ENCODE peak calls at places on chromosomes 16 and 17, in seven cellular contexts. W is suprapubic skin; B is CD8-positive, alpha-beta memory T cell; C is HepG2; Y is A549; S is colonic mucosa; G is heart right ventricle. E is an unnamed sample.

GRCh38 chr17:7258731-7259554 is 3.3 kb downstream of the CLDN7 start:
- DNase-seq in C (peak; percentile 78), Y (no peak), S (peak; percentile 86), G (no peak), B (no peak), W (no peak), E (no peak)

GRCh38 chr17:63162406-63163157 is 196.5 kb downstream of the TANC2 start:
- DNase-seq in B (no peak), S (no peak), G (no peak), Y (no peak), C (no peak), W (no peak), E (no peak)

GRCh38 chr17:39635614-39636176 is 1.2 kb upstream of the STARD3 start:
- DNase-seq in Y (no peak), G (no peak), S (no peak), W (no peak), C (no peak), B (no peak), E (no peak)

GRCh38 chr16:57039148-57039812 is 49.9 kb downstream of the NLRC5 start:
- DNase-seq in C (no peak), B (peak; percentile 67), Y (no peak), W (no peak), G (no peak), S (no peak), E (no peak)

GRCh38 chr16:56930516-56931252 is 1.3 kb upstream of the HERPUD1 start:
- DNase-seq in W (no peak), S (peak; percentile 35), G (no peak), B (no peak), C (no peak), Y (no peak), E (no peak)

GRCh38 chr16:31664683-31665482 is 137.2 kb downstream of the AHSP start:
- DNase-seq in G (no peak), W (no peak), S (no peak), Y (no peak), C (no peak), B (no peak), E (no peak)

GRCh38 chr17:43900183-43900857 is 7.0 kb downstream of the MPP2 start:
- DNase-seq in B (peak; percentile 77), C (peak; percentile 63), W (peak; percentile 94), Y (peak; percentile 100), S (peak; percentile 85), G (peak; percentile 91), E (peak; percentile 86)

GRCh38 chr16:13453938-13454553 is 465.9 kb upstream of the ERCC4 start:
- DNase-seq in S (peak; percentile 20), G (no peak), Y (peak; percentile 14), W (no peak), C (peak; percentile 38), B (peak; percentile 1), E (no peak)

GRCh38 chr17:29069526-29070041 is 26.6 kb downstream of the PIPOX start:
- DNase-seq in S (no peak), W (no peak), G (no peak), Y (no peak), B (no peak), C (no peak), E (peak; percentile 75)

GRCh38 chr16:63201851-63202250 is 1165.6 kb upstream of the CDH8 start:
- DNase-seq in C (no peak), S (no peak), Y (no peak), G (no peak), W (no peak), B (no peak), E (no peak)

GRCh38 chr16:75550211-75550662 is 5.8 kb downstream of the TMEM231 start:
- DNase-seq in S (peak; percentile 85), C (peak; percentile 58), Y (peak; percentile 49), W (no peak), B (no peak), G (no peak), E (no peak)

GRCh38 chr17:3043737-3044365 is 19.6 kb downstream of the OR1D5 start:
- DNase-seq in S (peak; percentile 51), B (no peak), W (no peak), G (no peak), Y (no peak), C (peak; percentile 15), E (no peak)

GRCh38 chr17:63446981-63447687 is 1.0 kb upstream of the CYB561 start:
- DNase-seq in C (no peak), G (no peak), W (no peak), B (peak; percentile 41), Y (no peak), S (peak; percentile 58), E (no peak)

GRCh38 chr17:9529033-9529748 is 46.4 kb downstream of the STX8 start:
- DNase-seq in G (no peak), C (peak; percentile 7), Y (peak; percentile 21), W (no peak), B (no peak), S (no peak), E (no peak)

GRCh38 chr16:75931043-75931442 is 204.8 kb upstream of the CPHXL start:
- DNase-seq in C (no peak), B (no peak), W (no peak), G (no peak), Y (no peak), S (no peak), E (no peak)

GRCh38 chr16:5206331-5206990 is 108.9 kb upstream of the EEF2KMT start:
- DNase-seq in B (no peak), G (no peak), Y (no peak), W (no peak), C (no peak), S (no peak), E (no peak)

DNA sequence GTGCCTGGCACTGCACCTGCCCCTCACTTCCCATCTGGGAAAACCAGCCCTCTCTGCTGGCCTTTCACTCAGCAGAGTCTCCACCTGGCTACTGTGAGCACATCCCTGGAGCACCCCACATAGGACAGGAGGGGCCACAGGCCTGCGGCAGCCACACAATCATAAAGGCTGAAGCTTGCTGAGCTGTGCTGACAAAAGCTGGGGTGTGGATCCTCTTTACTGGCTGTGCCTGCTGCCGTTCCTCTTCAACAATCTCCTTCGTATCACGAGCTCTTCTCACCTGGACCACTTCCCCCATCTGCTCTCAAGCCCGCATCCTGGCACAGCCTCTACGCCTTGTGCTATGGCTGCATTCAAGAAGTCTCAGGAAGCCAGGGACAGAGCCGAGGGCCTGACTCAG is 86.1 kb downstream of the ZNF778 start:
- DNase-seq in Y (no peak), G (no peak), W (no peak), S (no peak), B (no peak), C (no peak), E (no peak)
- H3K27ac ChIP-seq in Y (peak overlapping the region; percentile 96), G (no peak overlapping the region), W (no peak overlapping the region), S (no peak overlapping the region), B (no peak overlapping the region), C (no peak overlapping the region), E (peak overlapping the region; percentile 80)

GRCh38 chr16:27325736-27326135 is 12.0 kb downstream of the IL4R start:
- DNase-seq in Y (no peak), W (peak; percentile 54), G (no peak), C (no peak), B (no peak), S (no peak), E (no peak)

GRCh38 chr16:27326251-27326650 is 12.5 kb downstream of the IL4R start:
- DNase-seq in W (peak; percentile 55), S (no peak), G (no peak), B (no peak), C (no peak), Y (no peak), E (no peak)

GRCh38 chr16:27322858-27323780 is 9.3 kb downstream of the IL4R start:
- DNase-seq in G (no peak), W (peak; percentile 57), S (peak; percentile 88), B (no peak), Y (no peak), C (peak; percentile 89), E (no peak)

GRCh38 chr16:27324851-27325301 is 11.1 kb downstream of the IL4R start:
- DNase-seq in B (no peak), G (no peak), S (no peak), W (peak; percentile 73), Y (no peak), C (no peak), E (peak; percentile 29)

DNA sequence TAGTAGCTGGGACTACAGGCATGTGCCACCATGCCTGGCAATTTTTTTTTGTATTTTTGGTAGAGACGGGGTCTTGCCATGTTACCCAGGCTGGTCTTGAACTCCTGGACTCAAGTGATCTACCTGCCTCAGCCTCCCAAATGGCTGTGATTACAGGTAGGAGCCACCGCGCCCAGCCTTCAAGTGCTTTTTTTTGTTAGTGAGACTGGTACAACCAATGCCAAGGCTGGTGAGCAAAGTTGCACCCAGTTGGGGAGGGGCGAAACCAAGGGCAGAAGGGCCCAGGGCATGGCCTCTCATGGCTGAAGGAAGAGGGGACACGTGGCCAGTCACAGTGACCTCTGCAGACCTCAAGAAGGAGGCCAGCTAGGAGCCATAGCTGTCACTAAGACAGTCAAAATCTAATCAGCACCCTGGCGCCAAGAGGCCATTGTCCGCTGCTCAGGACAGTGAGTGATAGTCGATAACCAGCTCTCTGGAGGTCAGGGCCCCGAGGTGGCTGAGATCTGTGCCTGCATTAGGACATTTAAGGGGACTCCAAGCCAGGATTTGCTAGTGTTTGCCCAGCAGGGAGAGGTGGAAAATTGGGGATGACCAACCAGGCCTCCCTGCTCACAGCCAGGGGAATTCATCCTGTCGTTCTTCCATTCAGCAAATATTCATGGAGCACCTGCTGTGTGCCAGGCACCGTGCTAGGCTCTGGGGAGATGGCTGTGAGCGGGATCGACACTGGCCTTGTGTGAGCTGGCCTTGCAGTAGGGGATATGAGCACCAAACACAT is 10.2 kb downstream of the IL4R start:
- DNase-seq in C (no peak), Y (no peak), S (no peak), B (no peak), G (no peak), W (peak; percentile 59), E (no peak)
- H3K27ac ChIP-seq in C (no peak overlapping the region), Y (no peak overlapping the region), S (peak overlapping the region; percentile 85), B (no peak overlapping the region), G (no peak overlapping the region), W (peak overlapping the region; percentile 5), E (no peak overlapping the region)

GRCh38 chr16:23367564-23367963 is 65.5 kb downstream of the SCNN1B start:
- DNase-seq in C (no peak), S (no peak), B (no peak), W (no peak), Y (no peak), G (no peak), E (no peak)

GRCh38 chr16:23365602-23366240 is 63.6 kb downstream of the SCNN1B start:
- DNase-seq in S (no peak), B (no peak), G (no peak), W (no peak), Y (no peak), C (no peak), E (no peak)

GRCh38 chr16:23369416-23369815 is 67.3 kb downstream of the SCNN1B start:
- DNase-seq in B (no peak), Y (no peak), S (no peak), W (no peak), G (no peak), C (no peak), E (no peak)

GRCh38 chr16:23367988-23368387 is 65.9 kb downstream of the SCNN1B start:
- DNase-seq in S (no peak), B (no peak), G (no peak), C (no peak), W (no peak), Y (no peak), E (no peak)

GRCh38 chr16:23368469-23368868 is 66.4 kb downstream of the SCNN1B start:
- DNase-seq in W (no peak), Y (no peak), S (no peak), B (no peak), C (no peak), G (no peak), E (no peak)
- H3K27ac ChIP-seq in W (no peak overlapping the region), Y (no peak overlapping the region), S (no peak overlapping the region), B (no peak overlapping the region), C (no peak overlapping the region), G (no peak overlapping the region), E (no peak overlapping the region)

GRCh38 chr17:30600062-30600829 is 123.0 kb downstream of the GOSR1 start:
- DNase-seq in S (peak; percentile 89), Y (peak; percentile 98), G (peak; percentile 86), B (peak; percentile 37), W (peak; percentile 89), C (peak; percentile 64), E (peak; percentile 84)
- H3K27ac ChIP-seq in S (peak overlapping the region; percentile 95), Y (peak overlapping the region; percentile 96), G (peak overlapping the region; percentile 94), B (peak overlapping the region; percentile 43), W (peak overlapping the region; percentile 92), C (peak overlapping the region; percentile 91), E (peak overlapping the region; percentile 81)